ENCODE peak calls at places on chromosomes 13 and 19, in seven cellular contexts. W is GM12878, Q is A549, V is K562, R is HepG2, J is SK-N-SH, U is H1. O is an unnamed sample.

GRCh38 chr19:5048727-5049553 is 80.0 kb downstream of the KDM4B start:
- DNase-seq in W (no peak), Q (peak), V (no peak), R (no peak), J (peak), U (no peak), O (peak)

GRCh38 chr13:94065741-94066140 is 413.7 kb downstream of the DCT start:
- DNase-seq in W (no peak), Q (no peak), V (no peak), R (no peak), J (peak), U (no peak), O (peak)

GRCh38 chr19:42831221-42832019 is 48.1 kb downstream of the PSG1 start:
- DNase-seq in W (no peak), Q (peak), V (no peak), R (peak), J (no peak), U (no peak), O (no peak)

GRCh38 chr13:92564942-92565341 is 661.7 kb upstream of the GPC6 start:
- DNase-seq in W (no peak), Q (no peak), V (no peak), R (no peak), J (no peak), U (no peak), O (no peak)

GRCh38 chr19:17227798-17228367 is 1.9 kb downstream of the OCEL1 start:
- DNase-seq in W (no peak), Q (no peak), V (peak), R (no peak), J (no peak), U (no peak), O (no peak)

GRCh38 chr19:6161271-6161850 is 25.9 kb downstream of the ACSBG2 start:
- DNase-seq in W (peak), Q (peak), V (peak), R (peak), J (peak), U (peak), O (no peak)

GRCh38 chr13:112885782-112886268 is 83.2 kb upstream of the MCF2L start:
- DNase-seq in W (no peak), Q (peak), V (peak), R (peak), J (peak), U (peak), O (peak)

GRCh38 chr13:78632956-78633355 is 26.0 kb downstream of the OBI1 start:
- DNase-seq in W (no peak), Q (no peak), V (no peak), R (no peak), J (no peak), U (no peak), O (no peak)

GRCh38 chr13:59658736-59659330 is 504.9 kb downstream of the DIAPH3 start:
- DNase-seq in W (no peak), Q (no peak), V (no peak), R (no peak), J (no peak), U (no peak), O (no peak)

GRCh38 chr13:49057176-49057575 is 81.5 kb downstream of the FNDC3A start:
- DNase-seq in W (no peak), Q (no peak), V (no peak), R (no peak), J (no peak), U (no peak), O (no peak)

GRCh38 chr13:58682616-58683015 is 1051.1 kb downstream of the PCDH17 start:
- DNase-seq in W (no peak), Q (no peak), V (no peak), R (no peak), J (no peak), U (no peak), O (no peak)

GRCh38 chr19:11410682-11411081 is 8.4 kb downstream of the RGL3 start:
- DNase-seq in W (no peak), Q (peak), V (no peak), R (no peak), J (no peak), U (no peak), O (peak)

GRCh38 chr19:28873301-28873700 is 339.6 kb downstream of the UQCRFS1 start:
- DNase-seq in W (no peak), Q (no peak), V (no peak), R (no peak), J (no peak), U (no peak), O (no peak)

GRCh38 chr13:57633141-57633949 is 1.8 kb downstream of the PCDH17 start:
- DNase-seq in W (no peak), Q (no peak), V (no peak), R (no peak), J (peak), U (no peak), O (no peak)

GRCh38 chr19:40416918-40417713 is 3.9 kb upstream of the PRX start:
- DNase-seq in W (no peak), Q (peak), V (peak), R (peak), J (no peak), U (no peak), O (peak)

GRCh38 chr19:5150902-5151741 is 182.2 kb downstream of the KDM4B start:
- DNase-seq in W (no peak), Q (no peak), V (no peak), R (no peak), J (peak), U (no peak), O (no peak)

GRCh38 chr13:22061806-22062391 is 391.0 kb downstream of the FGF9 start:
- DNase-seq in W (peak), Q (no peak), V (no peak), R (no peak), J (no peak), U (no peak), O (no peak)

GRCh38 chr13:41835871-41836270 is 125.0 kb downstream of the VWA8 start:
- DNase-seq in W (no peak), Q (no peak), V (no peak), R (no peak), J (peak), U (no peak), O (peak)

GRCh38 chr13:75480691-75481175 is 1.2 kb downstream of the TBC1D4 start:
- DNase-seq in W (no peak), Q (peak), V (peak), R (peak), J (peak), U (no peak), O (peak)

GRCh38 chr19:53795019-53795418 is 29.1 kb downstream of the NLRP12 start:
- DNase-seq in W (no peak), Q (no peak), V (no peak), R (peak), J (no peak), U (no peak), O (no peak)

GRCh38 chr13:114073881-114074551 is 58.4 kb downstream of the RASA3 start:
- DNase-seq in W (no peak), Q (no peak), V (no peak), R (no peak), J (no peak), U (no peak), O (no peak)

GRCh38 chr13:20370815-20371421 is 138.8 kb upstream of the GJB6 start:
- DNase-seq in W (no peak), Q (no peak), V (no peak), R (no peak), J (no peak), U (no peak), O (no peak)

DNA sequence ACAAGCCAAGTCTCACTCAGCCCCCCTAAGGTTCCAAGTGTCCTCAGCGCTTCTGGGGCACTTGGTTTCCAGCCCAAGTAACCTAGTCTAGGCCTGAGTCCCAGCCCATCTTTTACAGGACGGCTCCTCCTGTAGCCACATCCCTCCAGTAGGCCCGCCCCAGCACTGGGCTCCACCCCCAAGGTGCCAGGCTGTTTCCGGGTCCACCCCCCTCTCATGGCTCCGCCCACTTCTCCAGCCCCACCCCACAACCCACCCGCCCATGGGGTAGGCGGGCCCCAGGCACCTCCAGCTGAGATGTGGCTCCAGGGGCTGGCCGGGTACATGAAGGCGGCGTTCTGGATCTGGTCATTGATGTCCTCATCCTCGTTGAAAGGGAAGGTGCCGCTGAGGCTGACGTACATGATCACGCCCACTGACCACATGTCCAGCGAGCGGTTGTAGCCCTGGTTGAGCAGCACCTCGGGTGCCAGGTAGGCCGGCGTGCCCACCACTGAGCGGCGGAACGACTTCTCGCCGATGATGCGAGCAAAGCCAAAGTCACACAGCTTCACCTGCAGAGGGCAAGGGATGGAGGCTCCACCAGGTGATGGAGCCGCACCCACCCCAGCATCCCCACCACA is 17.2 kb upstream of the DACT3 start:
- DNase-seq in W (no peak), Q (peak), V (peak), R (no peak), J (peak), U (no peak), O (no peak)
- TF ChIP-seq RAD21 in W (no peak), Q (no peak), V (no peak), R (no peak), J (no peak), U (no peak), O (no peak)

DNA sequence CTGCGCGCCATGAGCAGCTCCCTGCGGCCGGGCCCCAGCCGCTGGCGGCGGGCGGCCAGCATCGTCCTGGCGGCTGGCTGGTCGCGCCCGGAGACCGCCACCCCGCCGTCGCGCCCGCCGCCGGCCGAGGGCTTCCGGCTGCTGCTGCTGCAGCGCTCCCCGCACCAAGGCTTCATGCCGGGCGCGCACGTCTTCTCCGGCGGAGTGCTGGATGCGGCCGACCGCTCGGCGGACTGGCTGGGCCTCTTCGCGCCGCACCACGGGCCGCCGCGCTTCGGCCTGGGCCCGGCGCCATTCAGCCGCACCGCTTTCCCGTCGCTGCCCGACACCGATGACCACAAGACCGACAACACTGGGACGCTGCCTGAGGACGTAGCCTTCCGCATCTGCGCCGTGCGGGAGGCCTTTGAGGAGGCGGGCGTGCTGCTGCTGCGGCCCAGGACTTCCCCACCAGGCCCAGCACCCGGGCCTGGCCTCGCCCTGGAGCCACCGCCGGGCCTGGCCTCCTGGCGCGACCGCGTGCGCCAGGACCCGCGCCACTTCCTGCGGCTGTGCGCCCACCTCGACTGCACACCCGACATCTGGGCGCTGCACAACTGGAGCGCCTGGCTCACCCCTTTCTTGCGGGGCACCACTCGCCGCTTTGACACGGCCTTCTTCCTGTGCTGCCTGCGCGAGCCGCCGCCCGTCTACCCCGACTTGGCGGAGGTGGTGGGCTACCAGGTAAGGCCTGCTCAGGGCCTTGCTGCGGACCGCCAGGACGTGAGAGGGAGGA is 518 bp downstream of the NUDT19 start:
- DNase-seq in W (no peak), Q (peak), V (peak), R (no peak), J (peak), U (no peak), O (peak)
- TF ChIP-seq USF2 in W (no peak), Q (no peak), V (no peak), R (no peak), J (no peak), U (no peak), O (no peak)

GRCh38 chr19:34984287-34984686 is 15.8 kb upstream of the GRAMD1A start:
- DNase-seq in W (no peak), Q (no peak), V (no peak), R (no peak), J (no peak), U (no peak), O (no peak)
- TF ChIP-seq RAD21 in W (no peak), Q (no peak), V (no peak), R (no peak), J (no peak), U (no peak), O (no peak)

DNA sequence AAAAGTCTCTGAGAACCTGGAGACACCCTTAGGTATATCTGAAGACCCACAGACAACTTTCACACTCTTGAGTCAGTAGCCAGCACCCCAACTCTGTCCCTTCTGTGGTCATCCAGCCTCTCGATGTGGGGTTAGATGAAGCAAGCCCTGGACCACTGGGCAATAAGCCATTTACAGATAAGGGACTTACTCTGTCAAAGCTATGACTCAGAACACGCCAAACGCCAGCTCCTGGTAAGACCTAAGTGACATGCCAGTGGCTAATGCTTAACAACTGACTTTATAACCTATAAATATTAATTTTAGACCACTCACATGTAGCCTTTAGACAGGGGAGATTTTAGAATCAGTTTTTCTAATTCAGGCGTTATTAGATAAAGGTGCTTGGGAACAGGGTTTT is 85.7 kb downstream of the SHISA2 start:
- DNase-seq in W (no peak), Q (no peak), V (peak), R (no peak), J (no peak), U (no peak), O (no peak)
- TF ChIP-seq USF2 in W (no peak), Q (no peak), V (no peak), R (no peak), J (no peak), U (no peak), O (no peak)

DNA sequence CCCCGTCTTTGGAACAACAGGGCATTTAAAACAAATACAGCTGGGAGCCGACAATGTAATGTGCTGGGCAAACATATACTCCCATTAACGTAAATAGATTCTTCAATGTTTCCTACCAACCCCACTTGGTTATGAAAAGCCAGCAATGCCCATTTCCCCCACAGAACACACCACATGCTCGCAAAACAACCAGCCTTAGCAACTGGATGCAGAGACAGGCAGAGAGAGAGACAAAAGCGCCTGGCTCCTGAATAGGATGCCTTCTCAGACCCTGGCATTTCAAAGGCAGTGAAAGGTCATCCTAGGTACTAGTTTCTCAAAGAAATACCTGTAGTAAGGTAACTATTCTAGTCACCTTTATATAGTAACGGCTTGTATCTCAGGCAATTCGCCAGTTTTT is 462.9 kb downstream of the ITGBL1 start:
- DNase-seq in W (no peak), Q (no peak), V (no peak), R (no peak), J (peak), U (no peak), O (no peak)
- TF ChIP-seq RAD21 in W (no peak), Q (no peak), V (no peak), R (no peak), J (no peak), U (no peak), O (no peak)

DNA sequence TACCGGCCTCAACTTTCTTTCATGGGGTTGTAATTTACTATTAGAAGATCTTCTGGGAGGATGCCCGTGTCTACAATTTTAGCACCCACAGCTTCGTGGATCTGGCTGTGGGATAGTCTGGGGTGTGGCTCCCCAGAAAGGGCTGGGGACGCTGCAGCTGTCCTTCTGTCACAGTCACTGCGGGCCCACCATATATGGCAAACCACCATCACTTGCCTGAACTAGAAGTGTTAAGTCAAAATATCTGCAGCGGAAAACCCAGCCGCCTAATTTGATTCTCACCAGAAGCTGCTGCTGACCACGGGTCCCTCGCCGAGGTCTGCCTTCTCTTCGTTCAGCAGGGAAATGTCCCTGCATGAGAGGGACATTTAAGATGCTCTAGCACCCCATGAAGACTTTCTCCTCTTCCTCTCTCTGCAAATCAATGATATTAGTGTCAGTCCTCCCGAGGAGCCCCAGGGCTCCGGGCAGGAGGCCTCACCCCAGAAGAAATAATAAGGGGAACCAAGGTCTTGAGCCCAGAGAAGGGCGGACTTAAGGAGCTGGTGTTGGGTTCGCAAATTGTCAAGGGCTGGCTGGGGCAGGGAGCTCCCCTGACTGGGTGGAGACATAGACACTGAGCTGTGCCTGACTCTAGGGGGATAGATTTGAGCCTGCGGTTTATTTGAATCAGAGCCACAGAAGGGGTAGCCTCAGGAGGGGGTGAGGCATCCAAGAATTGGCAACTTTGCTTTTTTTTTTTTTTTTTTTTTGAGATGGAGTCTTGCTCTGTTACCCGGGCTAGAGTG is 3.0 kb upstream of the MATK start:
- DNase-seq in W (no peak), Q (no peak), V (no peak), R (no peak), J (no peak), U (no peak), O (no peak)
- TF ChIP-seq USF2 in W (no peak), Q (no peak), V (no peak), R (no peak), J (no peak), U (no peak), O (no peak)

GRCh38 chr19:37304884-37305255 is 66.0 kb upstream of the ZNF527 start:
- DNase-seq in W (no peak), Q (no peak), V (no peak), R (no peak), J (no peak), U (no peak), O (no peak)

GRCh38 chr19:37304190-37304883 is 66.6 kb upstream of the ZNF527 start:
- DNase-seq in W (no peak), Q (no peak), V (peak), R (no peak), J (peak), U (no peak), O (no peak)

GRCh38 chr19:37306383-37306963 is 64.4 kb upstream of the ZNF527 start:
- DNase-seq in W (no peak), Q (no peak), V (no peak), R (no peak), J (no peak), U (no peak), O (no peak)

GRCh38 chr19:37303591-37304171 is 67.2 kb upstream of the ZNF527 start:
- DNase-seq in W (no peak), Q (no peak), V (no peak), R (no peak), J (peak), U (no peak), O (no peak)
- TF ChIP-seq RAD21 in W (no peak), Q (no peak), V (no peak), R (no peak), J (no peak), U (no peak), O (no peak)

DNA sequence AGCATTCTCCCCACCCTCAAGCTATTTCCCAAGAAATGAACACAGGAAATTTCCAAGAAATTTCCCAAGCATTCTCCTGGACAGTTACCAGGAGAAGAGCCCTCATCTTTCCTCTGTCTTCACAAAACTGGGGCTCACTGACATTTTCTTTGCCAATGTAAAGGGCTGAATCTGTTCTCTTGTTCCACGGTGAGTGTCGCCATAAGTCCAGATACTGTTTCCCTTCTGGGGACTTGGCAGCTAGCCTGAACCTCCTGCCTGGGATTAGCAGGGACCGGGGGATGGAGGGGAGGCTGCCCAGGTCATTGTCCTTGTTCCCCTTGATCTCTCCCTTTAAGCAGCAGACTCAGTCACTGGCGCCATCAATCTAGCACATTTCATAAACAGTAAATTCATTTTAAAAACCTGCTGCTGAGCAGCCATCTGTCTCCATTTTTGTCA is 172.8 kb downstream of the DNAJC15 start:
- DNase-seq in W (no peak), Q (no peak), V (no peak), R (no peak), J (peak), U (no peak), O (peak)
- TF ChIP-seq USF2 in W (no peak), Q (no peak), V (no peak), R (no peak), J (no peak), U (no peak), O (no peak)

DNA sequence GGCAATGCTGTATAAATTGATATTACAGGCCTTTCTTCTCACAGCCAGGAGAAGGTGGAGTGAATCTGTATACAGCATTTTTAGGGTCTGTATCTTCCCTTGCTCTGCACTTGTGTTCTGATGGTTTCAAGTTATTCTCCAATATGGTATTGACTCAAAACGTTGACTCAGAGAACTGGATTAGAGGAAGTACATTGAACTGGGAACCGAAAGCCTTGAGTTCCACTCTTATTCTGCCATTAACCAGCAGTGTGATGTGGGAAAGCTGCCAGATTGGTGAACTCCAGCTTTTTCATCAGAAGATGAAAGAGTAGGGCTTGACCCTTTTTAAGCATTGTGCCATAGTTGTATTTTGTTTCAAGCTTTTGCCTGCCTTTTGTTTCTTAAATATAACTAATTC is 167.7 kb downstream of the SPRY2 start:
- DNase-seq in W (no peak), Q (no peak), V (no peak), R (no peak), J (no peak), U (no peak), O (no peak)
- TF ChIP-seq RAD21 in W (no peak), Q (no peak), V (no peak), R (no peak), J (no peak), U (no peak), O (no peak)

O was measured in IMR-90.